ENCODE peak calls at places on chromosomes 4 and X, in nine cellular contexts. N is GM12878, D is heart left ventricle, O is K562, Q is Peyer's patch, S is thyroid gland, W is right lobe of liver, E is tibial nerve, L is transverse colon. H is an unnamed sample.

GRCh38 chrX:47643926-47644325 is 6.4 kb downstream of the ELK1 start:
- DNase-seq in N (no peak), D (no peak), O (no peak), Q (no peak), S (no peak), W (no peak), E (no peak), L (no peak), H (no peak)

GRCh38 chr4:117983541-117984451 is 50.5 kb upstream of the NDST3 start:
- DNase-seq in N (no peak), D (no peak), O (no peak), Q (no peak), S (no peak), W (no peak), E (no peak), L (no peak), H (no peak)

GRCh38 chrX:30713061-30713525 is 59.9 kb downstream of the GK start:
- DNase-seq in N (peak), D (peak), O (peak), Q (peak), S (peak), W (no peak), E (peak), L (peak), H (no peak)

GRCh38 chr4:27714073-27714472 is 853.4 kb downstream of the STIM2 start:
- DNase-seq in N (no peak), D (no peak), O (no peak), Q (no peak), S (no peak), W (no peak), E (no peak), L (no peak), H (no peak)

GRCh38 chr4:84894621-84895020 is 71.9 kb downstream of the WDFY3 start:
- DNase-seq in N (no peak), D (no peak), O (no peak), Q (no peak), S (peak), W (no peak), E (no peak), L (no peak), H (no peak)

GRCh38 chr4:26388671-26389070 is 67.9 kb downstream of the RBPJ start:
- DNase-seq in N (no peak), D (no peak), O (no peak), Q (no peak), S (no peak), W (no peak), E (no peak), L (no peak), H (no peak)

GRCh38 chrX:42797646-42798045 is 19.7 kb upstream of the PPP1R2C start:
- DNase-seq in N (no peak), D (no peak), O (no peak), Q (no peak), S (no peak), W (no peak), E (no peak), L (no peak), H (no peak)

GRCh38 chr4:113700602-113701150 is 60.9 kb downstream of the CAMK2D start:
- DNase-seq in N (no peak), D (no peak), O (no peak), Q (no peak), S (peak), W (no peak), E (no peak), L (no peak), H (no peak)

GRCh38 chr4:183455431-183456145 is 11.2 kb downstream of the CDKN2AIP start:
- DNase-seq in N (no peak), D (no peak), O (no peak), Q (no peak), S (no peak), W (no peak), E (no peak), L (no peak), H (no peak)

GRCh38 chrX:2500681-2501151 is at the start of the genes DHRSX and ZBED1:
- DNase-seq in N (no peak), D (peak), O (peak), Q (no peak), S (peak), W (peak), E (no peak), L (peak), H (no peak)
- TF ChIP-seq POLR2A in N (peak), D (no peak), O (no peak), Q (peak), S (peak), W (peak), E (no peak), L (no peak), H (no peak)

GRCh38 chr4:88822034-88822433 is 124.4 kb upstream of the NAP1L5 start:
- DNase-seq in N (no peak), D (no peak), O (no peak), Q (no peak), S (no peak), W (no peak), E (no peak), L (no peak), H (no peak)

GRCh38 chr4:88818650-88819470 is 121.2 kb upstream of the NAP1L5 start:
- DNase-seq in N (peak), D (peak), O (no peak), Q (peak), S (peak), W (peak), E (peak), L (peak), H (no peak)

GRCh38 chr4:88827442-88827841 is 129.8 kb upstream of the NAP1L5 start:
- DNase-seq in N (no peak), D (no peak), O (no peak), Q (no peak), S (no peak), W (no peak), E (no peak), L (no peak), H (no peak)

GRCh38 chr4:88820723-88821368 is 123.2 kb upstream of the NAP1L5 start:
- DNase-seq in N (no peak), D (no peak), O (no peak), Q (no peak), S (no peak), W (no peak), E (no peak), L (no peak), H (no peak)

GRCh38 chr4:88823058-88823919 is 125.7 kb upstream of the NAP1L5 start:
- DNase-seq in N (peak), D (peak), O (peak), Q (peak), S (peak), W (peak), E (peak), L (peak), H (peak)
- TF ChIP-seq POLR2A in N (no peak), D (no peak), O (peak), Q (peak), S (peak), W (peak), E (peak), L (peak), H (peak)

GRCh38 chr4:40214038-40214437 is 17.2 kb downstream of the RHOH start:
- DNase-seq in N (no peak), D (no peak), O (no peak), Q (peak), S (no peak), W (no peak), E (no peak), L (no peak), H (no peak)
- TF ChIP-seq POLR2A in N (peak), D (no peak), O (no peak), Q (no peak), S (no peak), W (no peak), E (no peak), L (no peak), H (no peak)

DNA sequence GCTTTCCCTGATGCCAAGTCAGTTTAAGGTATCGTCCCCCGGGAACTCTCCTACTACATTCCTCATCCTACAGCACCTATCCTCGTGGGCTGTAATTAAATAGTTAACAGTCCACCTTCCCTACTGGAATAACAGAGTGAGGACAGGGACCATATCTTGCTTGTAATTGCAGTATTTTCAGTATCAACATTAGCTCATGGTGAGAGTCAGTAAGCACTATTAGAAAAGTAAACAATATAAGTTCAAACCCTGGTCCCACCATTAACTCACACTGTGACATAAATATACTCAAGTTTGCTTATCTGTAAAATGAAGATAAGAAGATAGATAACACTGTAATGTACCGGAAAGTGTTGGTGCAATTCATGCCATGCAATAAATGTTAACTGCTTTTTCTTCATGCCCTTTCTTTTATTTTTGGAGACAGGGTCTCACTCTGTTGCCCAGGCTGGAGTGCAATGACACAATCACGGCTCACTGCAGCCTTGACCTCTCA is 61.3 kb downstream of the SH3RF1 start:
- DNase-seq in N (no peak), D (no peak), O (no peak), Q (no peak), S (no peak), W (no peak), E (no peak), L (no peak), H (no peak)
- TF ChIP-seq POLR2A in N (no peak), D (no peak), O (no peak), Q (no peak), S (no peak), W (no peak), E (no peak), L (no peak), H (no peak)

DNA sequence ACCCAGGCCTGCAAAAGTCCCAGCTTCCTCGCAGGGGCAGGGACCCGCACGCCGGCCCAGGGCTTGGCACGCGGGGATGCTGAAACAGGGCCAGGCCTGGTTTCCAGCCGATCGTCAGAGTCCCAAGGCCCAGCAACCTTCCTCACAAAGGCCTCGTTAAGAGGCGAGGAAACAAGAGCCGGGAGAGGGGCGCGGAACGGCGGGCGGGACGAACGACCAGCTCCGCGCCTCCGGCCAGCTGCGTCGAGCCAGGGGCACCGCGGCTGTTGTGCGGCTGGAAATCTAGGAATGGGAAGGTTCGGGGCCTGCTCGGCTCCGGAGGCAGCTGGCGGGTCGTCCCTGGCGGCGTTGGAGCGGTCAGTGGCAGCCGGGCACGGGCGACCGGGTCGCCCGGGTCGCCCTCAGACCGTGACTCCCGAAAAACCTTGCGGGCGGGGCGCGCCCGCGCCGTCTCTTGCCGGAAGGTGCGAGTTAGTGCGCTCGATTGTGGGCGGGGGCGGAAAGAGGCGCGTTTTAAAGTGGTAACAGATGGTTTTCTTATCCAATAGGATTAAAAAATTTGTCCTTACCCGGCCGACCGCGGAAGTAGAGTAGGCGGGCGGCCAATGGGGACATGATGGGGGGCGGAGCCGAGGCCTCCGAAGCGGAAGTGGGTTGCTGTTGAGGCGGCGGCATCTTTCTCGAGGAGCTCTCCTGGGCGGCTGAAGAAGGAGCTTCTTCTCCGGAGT is at the start of gene RNF4:
- DNase-seq in N (peak), D (peak), O (peak), Q (peak), S (peak), W (peak), E (peak), L (peak), H (peak)
- TF ChIP-seq POLR2A in N (peak), D (no peak), O (peak), Q (peak), S (peak), W (peak), E (peak), L (peak), H (no peak)

H was measured in breast epithelium.